ENCODE peak calls at places on chromosome 14, in nine cellular contexts. Y, M, W, B, E, T, S, H and C are unnamed samples.

GRCh38 chr14:50045039-50045711 is 71.2 kb downstream of the VCPKMT start:
- DNase-seq in Y (peak), M (peak), W (no peak), B (peak), E (peak), T (no peak), S (peak), H (peak), C (peak)

GRCh38 chr14:85122690-85123089 is 407.3 kb upstream of the FLRT2 start:
- DNase-seq in Y (no peak), M (no peak), W (no peak), B (no peak), E (no peak), T (no peak), S (no peak), H (peak), C (no peak)

GRCh38 chr14:61591862-61592261 is 103.5 kb upstream of the HIF1A start:
- DNase-seq in Y (no peak), M (no peak), W (no peak), B (no peak), E (no peak), T (no peak), S (no peak), H (no peak), C (no peak)

GRCh38 chr14:104390941-104391901 is 188.3 kb upstream of the C14orf180 start:
- DNase-seq in Y (peak), M (peak), W (no peak), B (no peak), E (no peak), T (no peak), S (peak), H (no peak), C (peak)

GRCh38 chr14:64465856-64466554 is 706 bp downstream of the AKAP5 start:
- DNase-seq in Y (no peak), M (no peak), W (peak), B (no peak), E (no peak), T (no peak), S (no peak), H (peak), C (peak)

GRCh38 chr14:34554540-34555250 is 15.2 kb upstream of the EAPP start:
- DNase-seq in Y (no peak), M (no peak), W (no peak), B (no peak), E (peak), T (no peak), S (no peak), H (peak), C (no peak)

GRCh38 chr14:55904086-55904485 is 214.1 kb upstream of the PELI2 start:
- DNase-seq in Y (no peak), M (no peak), W (no peak), B (no peak), E (no peak), T (no peak), S (no peak), H (no peak), C (no peak)

GRCh38 chr14:48333221-48333910 is 658.0 kb upstream of the MDGA2 start:
- DNase-seq in Y (no peak), M (no peak), W (no peak), B (no peak), E (no peak), T (no peak), S (no peak), H (peak), C (no peak)

GRCh38 chr14:34228663-34229001 is 233.4 kb downstream of the SPTSSA start:
- DNase-seq in Y (no peak), M (no peak), W (no peak), B (no peak), E (no peak), T (no peak), S (no peak), H (no peak), C (no peak)

GRCh38 chr14:25411933-25412757 is 362.2 kb upstream of the STXBP6 start:
- DNase-seq in Y (no peak), M (no peak), W (peak), B (no peak), E (peak), T (no peak), S (no peak), H (peak), C (no peak)

GRCh38 chr14:49303952-49304516 is 282.1 kb downstream of the RPS29 start:
- DNase-seq in Y (no peak), M (peak), W (no peak), B (no peak), E (peak), T (no peak), S (no peak), H (peak), C (peak)

GRCh38 chr14:75627406-75627805 is 33.3 kb downstream of the ERG28 start:
- DNase-seq in Y (no peak), M (no peak), W (no peak), B (no peak), E (no peak), T (no peak), S (no peak), H (no peak), C (no peak)

GRCh38 chr14:75946785-75947184 is 35.0 kb downstream of the TGFB3 start:
- DNase-seq in Y (no peak), M (no peak), W (no peak), B (no peak), E (no peak), T (no peak), S (no peak), H (no peak), C (no peak)

GRCh38 chr14:40365305-40365704 is 933.1 kb upstream of the FBXO33 start:
- DNase-seq in Y (no peak), M (no peak), W (no peak), B (no peak), E (no peak), T (no peak), S (no peak), H (no peak), C (no peak)

GRCh38 chr14:98756749-98757148 is 515.2 kb downstream of the BCL11B start:
- DNase-seq in Y (no peak), M (no peak), W (no peak), B (no peak), E (no peak), T (no peak), S (no peak), H (no peak), C (no peak)

GRCh38 chr14:103846569-103847438 is 571 bp downstream of the PPP1R13B start:
- DNase-seq in Y (peak), M (peak), W (peak), B (no peak), E (peak), T (no peak), S (no peak), H (peak), C (peak)

GRCh38 chr14:74647834-74648361 is 35.9 kb upstream of the LTBP2 start:
- DNase-seq in Y (no peak), M (peak), W (peak), B (no peak), E (no peak), T (no peak), S (peak), H (no peak), C (peak)

GRCh38 chr14:105204206-105204930 is 23.3 kb upstream of the NUDT14 start:
- DNase-seq in Y (no peak), M (no peak), W (peak), B (no peak), E (no peak), T (no peak), S (no peak), H (peak), C (peak)

GRCh38 chr14:58815781-58816297 is 178.1 kb downstream of the DACT1 start:
- DNase-seq in Y (no peak), M (no peak), W (no peak), B (no peak), E (no peak), T (no peak), S (no peak), H (no peak), C (no peak)

GRCh38 chr14:71478542-71478941 is 453.7 kb upstream of the RGS6 start:
- DNase-seq in Y (no peak), M (no peak), W (no peak), B (no peak), E (no peak), T (no peak), S (no peak), H (no peak), C (no peak)

GRCh38 chr14:104820669-104821228 is 19.8 kb downstream of the ZBTB42 start:
- DNase-seq in Y (no peak), M (peak), W (no peak), B (no peak), E (no peak), T (no peak), S (no peak), H (no peak), C (peak)

GRCh38 chr14:46139668-46140067 is 511.9 kb downstream of the RPL10L start:
- DNase-seq in Y (no peak), M (no peak), W (no peak), B (no peak), E (no peak), T (no peak), S (no peak), H (no peak), C (no peak)

GRCh38 chr14:97946291-97946690 is 1149.1 kb downstream of the VRK1 start:
- DNase-seq in Y (no peak), M (no peak), W (no peak), B (no peak), E (no peak), T (no peak), S (no peak), H (no peak), C (no peak)

GRCh38 chr14:22667881-22668280 is 23.7 kb upstream of the OR6J1 start:
- DNase-seq in Y (no peak), M (no peak), W (no peak), B (no peak), E (no peak), T (no peak), S (no peak), H (no peak), C (no peak)

GRCh38 chr14:31292962-31293616 is 85.5 kb upstream of the HECTD1 start:
- DNase-seq in Y (no peak), M (no peak), W (no peak), B (no peak), E (no peak), T (no peak), S (no peak), H (no peak), C (no peak)
- H3K27ac ChIP-seq in Y (no peak), M (no peak), W (no peak), B (no peak), E (no peak), T (no peak), S (no peak), H (no peak), C (no peak)

GRCh38 chr14:100263141-100263540 is 24.2 kb downstream of the YY1 start:
- DNase-seq in Y (no peak), M (no peak), W (no peak), B (no peak), E (no peak), T (no peak), S (no peak), H (no peak), C (no peak)

GRCh38 chr14:100262545-100262944 is 23.6 kb downstream of the YY1 start:
- DNase-seq in Y (no peak), M (no peak), W (no peak), B (no peak), E (no peak), T (no peak), S (no peak), H (no peak), C (no peak)

GRCh38 chr14:100256339-100256895 is 17.5 kb downstream of the YY1 start:
- DNase-seq in Y (no peak), M (no peak), W (no peak), B (no peak), E (peak), T (no peak), S (no peak), H (no peak), C (no peak)

GRCh38 chr14:100261621-100262020 is 22.7 kb downstream of the YY1 start:
- DNase-seq in Y (no peak), M (no peak), W (no peak), B (no peak), E (no peak), T (no peak), S (no peak), H (no peak), C (no peak)
- H3K27ac ChIP-seq in Y (no peak), M (no peak), W (no peak), B (no peak), E (no peak), T (no peak), S (no peak), H (no peak), C (peak)

DNA sequence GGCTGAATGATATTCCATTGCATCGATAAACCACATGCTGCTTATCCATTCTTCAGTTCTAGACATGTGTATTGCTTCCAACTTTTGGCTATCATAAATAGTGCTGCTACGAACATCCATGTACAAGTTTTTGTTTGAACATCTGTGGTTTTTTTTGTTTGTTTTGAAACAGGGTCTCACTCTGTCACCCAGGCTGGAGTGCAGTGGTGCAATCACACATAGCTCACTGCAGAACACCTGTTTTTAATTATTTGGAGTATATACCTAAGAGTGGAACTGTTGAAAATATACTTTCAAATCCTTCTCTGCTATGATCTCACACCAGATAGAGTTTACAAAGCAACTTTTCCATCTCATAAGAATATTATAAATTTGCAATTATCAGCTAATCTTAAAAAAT is 124.2 kb downstream of the TTC7B start:
- DNase-seq in Y (no peak), M (no peak), W (no peak), B (no peak), E (no peak), T (no peak), S (no peak), H (no peak), C (no peak)
- H3K27ac ChIP-seq in Y (no peak), M (no peak), W (no peak), B (no peak), E (no peak), T (no peak), S (no peak), H (no peak), C (no peak)

GRCh38 chr14:69101331-69101826 is 51.5 kb downstream of the DCAF5 start:
- DNase-seq in Y (no peak), M (no peak), W (no peak), B (no peak), E (no peak), T (no peak), S (no peak), H (peak), C (no peak)
- H3K27ac ChIP-seq in Y (no peak), M (no peak), W (no peak), B (peak), E (no peak), T (no peak), S (peak), H (peak), C (peak)

GRCh38 chr14:89337912-89338311 is 79.1 kb downstream of the FOXN3 start:
- DNase-seq in Y (no peak), M (no peak), W (no peak), B (peak), E (no peak), T (no peak), S (no peak), H (no peak), C (peak)

GRCh38 chr14:89340200-89340667 is 76.8 kb downstream of the FOXN3 start:
- DNase-seq in Y (no peak), M (no peak), W (no peak), B (no peak), E (no peak), T (no peak), S (no peak), H (no peak), C (no peak)

GRCh38 chr14:89340782-89341181 is 76.3 kb downstream of the FOXN3 start:
- DNase-seq in Y (no peak), M (no peak), W (no peak), B (no peak), E (no peak), T (no peak), S (no peak), H (no peak), C (no peak)

GRCh38 chr14:89339579-89339978 is 77.5 kb downstream of the FOXN3 start:
- DNase-seq in Y (no peak), M (no peak), W (no peak), B (no peak), E (no peak), T (no peak), S (no peak), H (no peak), C (no peak)

GRCh38 chr14:89339158-89339557 is 77.9 kb downstream of the FOXN3 start:
- DNase-seq in Y (no peak), M (no peak), W (no peak), B (no peak), E (no peak), T (no peak), S (no peak), H (no peak), C (no peak)
- H3K27ac ChIP-seq in Y (no peak), M (peak), W (no peak), B (peak), E (no peak), T (no peak), S (peak), H (no peak), C (peak)

DNA sequence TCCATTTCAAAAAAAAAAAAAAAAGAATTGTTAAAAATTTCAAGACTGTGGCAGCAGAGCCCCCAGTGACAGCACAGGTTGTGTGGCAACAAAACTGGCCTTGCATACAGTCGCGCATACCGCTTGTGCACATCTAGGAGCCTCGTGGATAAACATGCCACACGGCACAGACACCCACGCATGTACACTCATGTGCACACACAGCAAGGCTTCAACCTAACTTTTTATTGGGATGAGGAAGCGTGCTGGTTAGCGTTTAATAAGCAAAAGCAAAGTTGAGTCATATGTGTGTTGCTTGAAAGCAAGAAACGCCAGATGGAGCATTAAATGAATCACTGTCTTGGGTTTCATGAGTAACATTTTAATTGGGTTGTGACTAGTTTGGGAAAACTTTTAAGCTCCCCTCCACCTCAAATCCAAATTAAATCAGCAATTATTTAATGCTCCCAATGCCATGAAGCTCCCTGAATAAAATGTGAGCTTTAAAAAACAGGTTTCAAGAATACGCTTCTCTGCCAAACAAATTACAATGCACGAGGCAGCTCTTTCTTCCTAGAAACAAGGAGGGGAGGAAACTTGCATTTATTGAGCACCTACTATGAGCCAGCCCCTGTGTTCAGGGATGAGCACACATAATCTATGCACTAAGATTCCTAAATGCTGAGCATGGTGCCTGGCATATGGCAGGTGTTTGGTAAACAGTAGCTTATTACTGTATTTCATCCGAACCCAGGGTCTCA is 35.7 kb upstream of the EML1 start:
- DNase-seq in Y (peak), M (no peak), W (no peak), B (no peak), E (no peak), T (no peak), S (no peak), H (peak), C (no peak)
- H3K27ac ChIP-seq in Y (no peak), M (no peak), W (no peak), B (peak), E (no peak), T (no peak), S (no peak), H (peak), C (peak)